ENCODE peak calls at places on chromosomes 6 and 20, in ten cellular contexts. One of them, this sample, is unnamed.

GRCh38 chr6:41625442-41625841 is 12.8 kb upstream of the MDFI start:
- DNase-seq in breast epithelium: peak; percentile 52
- DNase-seq in heart left ventricle: peak; percentile 82
- DNase-seq in choroid plexus epithelial cell: peak; percentile 48
- DNase-seq in astrocyte of the hippocampus: no peak
- DNase-seq in glutamatergic neuron: no peak
- DNase-seq in psoas muscle: peak; percentile 39
- DNase-seq in bronchial epithelial cell: peak; percentile 77
- DNase-seq in lower leg skin: peak; percentile 91
- DNase-seq in NCI-H1092: peak; percentile 17
- DNase-seq in this sample: no peak

GRCh38 chr20:17619351-17620093 is 49.6 kb downstream of the DSTN start:
- DNase-seq in breast epithelium: peak; percentile 14
- DNase-seq in heart left ventricle: peak; percentile 16
- DNase-seq in choroid plexus epithelial cell: no peak
- DNase-seq in astrocyte of the hippocampus: no peak
- DNase-seq in glutamatergic neuron: no peak
- DNase-seq in psoas muscle: no peak
- DNase-seq in bronchial epithelial cell: no peak
- DNase-seq in lower leg skin: peak; percentile 77
- DNase-seq in NCI-H1092: no peak
- DNase-seq in this sample: no peak

GRCh38 chr20:19952392-19952791 is 64.8 kb upstream of the NAA20 start:
- DNase-seq in breast epithelium: no peak
- DNase-seq in heart left ventricle: no peak
- DNase-seq in choroid plexus epithelial cell: no peak
- DNase-seq in astrocyte of the hippocampus: no peak
- DNase-seq in glutamatergic neuron: no peak
- DNase-seq in psoas muscle: no peak
- DNase-seq in bronchial epithelial cell: peak; percentile 39
- DNase-seq in lower leg skin: no peak
- DNase-seq in NCI-H1092: no peak
- DNase-seq in this sample: no peak

GRCh38 chr6:139776051-139776450 is 401.6 kb upstream of the CITED2 start:
- DNase-seq in breast epithelium: no peak
- DNase-seq in heart left ventricle: no peak
- DNase-seq in choroid plexus epithelial cell: peak; percentile 59
- DNase-seq in astrocyte of the hippocampus: peak; percentile 58
- DNase-seq in glutamatergic neuron: no peak
- DNase-seq in psoas muscle: no peak
- DNase-seq in bronchial epithelial cell: no peak
- DNase-seq in lower leg skin: no peak
- DNase-seq in NCI-H1092: no peak
- DNase-seq in this sample: no peak

GRCh38 chr6:120378582-120379220 is 955.6 kb downstream of the TBC1D32 start:
- DNase-seq in breast epithelium: no peak
- DNase-seq in heart left ventricle: no peak
- DNase-seq in choroid plexus epithelial cell: peak; percentile 26
- DNase-seq in astrocyte of the hippocampus: peak; percentile 38
- DNase-seq in glutamatergic neuron: no peak
- DNase-seq in psoas muscle: no peak
- DNase-seq in bronchial epithelial cell: peak; percentile 74
- DNase-seq in lower leg skin: no peak
- DNase-seq in NCI-H1092: no peak
- DNase-seq in this sample: no peak

GRCh38 chr20:50360218-50360672 is 149.9 kb upstream of the PTPN1 start:
- DNase-seq in breast epithelium: no peak
- DNase-seq in heart left ventricle: no peak
- DNase-seq in choroid plexus epithelial cell: no peak
- DNase-seq in astrocyte of the hippocampus: no peak
- DNase-seq in glutamatergic neuron: no peak
- DNase-seq in psoas muscle: no peak
- DNase-seq in bronchial epithelial cell: no peak
- DNase-seq in lower leg skin: no peak
- DNase-seq in NCI-H1092: no peak
- DNase-seq in this sample: no peak

GRCh38 chr6:83359638-83360037 is 71.2 kb downstream of the ME1 start:
- DNase-seq in breast epithelium: no peak
- DNase-seq in heart left ventricle: no peak
- DNase-seq in choroid plexus epithelial cell: no peak
- DNase-seq in astrocyte of the hippocampus: no peak
- DNase-seq in glutamatergic neuron: no peak
- DNase-seq in psoas muscle: no peak
- DNase-seq in bronchial epithelial cell: peak; percentile 22
- DNase-seq in lower leg skin: no peak
- DNase-seq in NCI-H1092: no peak
- DNase-seq in this sample: no peak

GRCh38 chr6:47097092-47097945 is 55.2 kb upstream of the ADGRF1 start:
- DNase-seq in breast epithelium: peak; percentile 31
- DNase-seq in heart left ventricle: peak; percentile 75
- DNase-seq in choroid plexus epithelial cell: peak; percentile 93
- DNase-seq in astrocyte of the hippocampus: peak; percentile 87
- DNase-seq in glutamatergic neuron: peak; percentile 47
- DNase-seq in psoas muscle: peak; percentile 35
- DNase-seq in bronchial epithelial cell: peak; percentile 86
- DNase-seq in lower leg skin: no peak
- DNase-seq in NCI-H1092: peak; percentile 68
- DNase-seq in this sample: peak; percentile 61

GRCh38 chr6:46989384-46989783 is 52.7 kb downstream of the ADGRF1 start:
- DNase-seq in breast epithelium: no peak
- DNase-seq in heart left ventricle: no peak
- DNase-seq in choroid plexus epithelial cell: no peak
- DNase-seq in astrocyte of the hippocampus: peak; percentile 50
- DNase-seq in glutamatergic neuron: no peak
- DNase-seq in psoas muscle: no peak
- DNase-seq in bronchial epithelial cell: no peak
- DNase-seq in lower leg skin: no peak
- DNase-seq in NCI-H1092: no peak
- DNase-seq in this sample: no peak

GRCh38 chr20:62236674-62236996 is 1.7 kb upstream of the OSBPL2 start:
- DNase-seq in breast epithelium: no peak
- DNase-seq in heart left ventricle: no peak
- DNase-seq in choroid plexus epithelial cell: no peak
- DNase-seq in astrocyte of the hippocampus: peak; percentile 19
- DNase-seq in glutamatergic neuron: no peak
- DNase-seq in psoas muscle: no peak
- DNase-seq in bronchial epithelial cell: no peak
- DNase-seq in lower leg skin: no peak
- DNase-seq in NCI-H1092: peak; percentile 50
- DNase-seq in this sample: peak; percentile 34

GRCh38 chr6:108825326-108825725 is 22.9 kb upstream of the ARMC2 start:
- DNase-seq in breast epithelium: no peak
- DNase-seq in heart left ventricle: no peak
- DNase-seq in choroid plexus epithelial cell: no peak
- DNase-seq in astrocyte of the hippocampus: no peak
- DNase-seq in glutamatergic neuron: no peak
- DNase-seq in psoas muscle: no peak
- DNase-seq in bronchial epithelial cell: no peak
- DNase-seq in lower leg skin: no peak
- DNase-seq in NCI-H1092: no peak
- DNase-seq in this sample: no peak